ENCODE peak calls at places on chromosome 2, in four cellular contexts. One of them, this sample, is unnamed.
A peak's percentile ranks its signal among the peaks of the same experiment; 100 is the strongest.

GRCh38 chr2:179606141-179606540 is 255.3 kb downstream of the ZNF385B start:
- DNase-seq in K562: no peak
- DNase-seq in HepG2: no peak
- DNase-seq in GM12878: no peak
- DNase-seq in this sample: no peak

GRCh38 chr2:181690851-181691250 is 10.5 kb upstream of the NEUROD1 start:
- DNase-seq in K562: no peak
- DNase-seq in HepG2: no peak
- DNase-seq in GM12878: no peak
- DNase-seq in this sample: no peak

GRCh38 chr2:28423856-28424605 is 31.4 kb downstream of the FOSL2 start:
- DNase-seq in K562: no peak
- DNase-seq in HepG2: no peak
- DNase-seq in GM12878: no peak
- DNase-seq in this sample: no peak

GRCh38 chr2:24492283-24493272 is 1.5 kb downstream of the NCOA1 start:
- DNase-seq in K562: peak; percentile 30
- DNase-seq in HepG2: no peak
- DNase-seq in GM12878: no peak
- DNase-seq in this sample: no peak

GRCh38 chr2:61257446-61257845 is 95.5 kb downstream of the C2orf74 start:
- DNase-seq in K562: no peak
- DNase-seq in HepG2: no peak
- DNase-seq in GM12878: no peak
- DNase-seq in this sample: no peak

GRCh38 chr2:35410431-35411061 is 945.0 kb upstream of the CRIM1 start:
- DNase-seq in K562: peak; percentile 28
- DNase-seq in HepG2: peak; percentile 33
- DNase-seq in GM12878: peak; percentile 1
- DNase-seq in this sample: peak; percentile 61

GRCh38 chr2:151976945-151977353 is 121.9 kb downstream of the CACNB4 start:
- DNase-seq in K562: no peak
- DNase-seq in HepG2: no peak
- DNase-seq in GM12878: peak; percentile 40
- DNase-seq in this sample: no peak

GRCh38 chr2:88006912-88007439 is 9.4 kb downstream of the RNU2-63P start:
- DNase-seq in K562: no peak
- DNase-seq in HepG2: no peak
- DNase-seq in GM12878: no peak
- DNase-seq in this sample: no peak

GRCh38 chr2:203453858-203454451 is 81.1 kb downstream of the RAPH1 start:
- DNase-seq in K562: peak; percentile 43
- DNase-seq in HepG2: peak; percentile 61
- DNase-seq in GM12878: peak; percentile 4
- DNase-seq in this sample: peak; percentile 36
- TF ChIP-seq CTCF in K562: peak; percentile 53
- TF ChIP-seq CTCF in HepG2: peak; percentile 78
- TF ChIP-seq CTCF in GM12878: peak; percentile 73
- TF ChIP-seq CTCF in this sample: peak; percentile 85

GRCh38 chr2:199716807-199717586 is 134.0 kb downstream of the FTCDNL1 start:
- DNase-seq in K562: no peak
- DNase-seq in HepG2: peak; percentile 21
- DNase-seq in GM12878: no peak
- DNase-seq in this sample: peak; percentile 51
- TF ChIP-seq CHD4 in K562: no peak
- TF ChIP-seq CHD4 in HepG2: no peak
- TF ChIP-seq CHD4 in GM12878: no peak
- TF ChIP-seq CHD4 in this sample: no peak

GRCh38 chr2:217993055-217993645 is 9.6 kb downstream of the TNS1 start:
- DNase-seq in K562: no peak
- DNase-seq in HepG2: no peak
- DNase-seq in GM12878: no peak
- DNase-seq in this sample: peak; percentile 56
- TF ChIP-seq POLR2A in K562: no peak
- TF ChIP-seq POLR2A in HepG2: no peak
- TF ChIP-seq POLR2A in GM12878: no peak
- TF ChIP-seq POLR2A in this sample: no peak

DNA sequence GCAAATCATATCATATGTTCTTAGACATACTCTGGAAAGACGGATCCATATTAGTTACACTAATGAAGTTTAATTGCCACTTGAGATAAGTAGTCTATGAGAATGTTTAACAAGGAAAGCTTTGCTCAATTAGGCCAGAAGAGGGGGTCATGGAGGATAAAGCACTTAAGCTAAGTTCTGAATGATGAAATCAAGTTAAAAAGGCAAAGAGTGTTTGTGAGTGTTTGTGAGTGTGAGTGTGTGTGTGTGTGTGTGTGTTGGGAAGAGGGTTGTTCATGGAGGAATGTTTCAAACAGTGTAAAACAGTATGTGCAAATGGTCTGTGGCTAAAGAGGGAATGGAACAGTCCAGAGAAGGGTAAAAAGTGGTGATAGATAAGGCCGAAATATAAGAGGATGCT is 360.9 kb downstream of the ERBB4 start:
- DNase-seq in K562: no peak
- DNase-seq in HepG2: peak; percentile 3
- DNase-seq in GM12878: no peak
- DNase-seq in this sample: no peak
- TF ChIP-seq CTCF in K562: no peak
- TF ChIP-seq CTCF in HepG2: peak; percentile 13
- TF ChIP-seq CTCF in GM12878: no peak
- TF ChIP-seq CTCF in this sample: no peak

DNA sequence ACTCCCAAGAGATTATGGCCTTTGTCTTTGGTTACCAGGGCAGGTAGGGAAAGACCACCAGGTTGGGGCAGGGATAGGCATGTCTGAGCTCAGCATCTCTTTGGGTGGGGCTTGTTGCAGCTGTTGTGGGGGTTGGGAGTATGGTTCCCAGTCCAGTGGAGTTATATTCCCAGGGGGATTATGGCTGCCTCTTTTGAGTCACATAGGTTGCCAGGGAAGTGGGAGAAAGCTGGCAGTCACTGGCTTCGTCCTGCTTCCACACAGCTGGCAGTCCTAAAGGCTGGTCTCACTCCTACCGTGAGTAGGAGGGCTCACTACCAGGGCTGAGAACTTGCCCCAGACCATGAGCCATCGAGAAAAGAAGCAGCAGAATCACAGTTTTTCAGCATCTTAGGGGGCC is 79.1 kb downstream of the LYPD6 start:
- DNase-seq in K562: no peak
- DNase-seq in HepG2: no peak
- DNase-seq in GM12878: no peak
- DNase-seq in this sample: no peak
- TF ChIP-seq CHD4 in K562: no peak
- TF ChIP-seq CHD4 in HepG2: no peak
- TF ChIP-seq CHD4 in GM12878: no peak
- TF ChIP-seq CHD4 in this sample: no peak

This sample was measured in A549.